ENCODE peak calls at places on chromosome 18, in five cellular contexts. I, M, L, T and U are unnamed samples. For H3K4me1, the result is how much of the 10 kb centered on the place peaks cover.

GRCh38 chr18:46174317-46175039 is 70.3 kb downstream of the HAUS1 start:
- DNase-seq in L (peak), I (peak), M (peak), T (peak), U (peak)

GRCh38 chr18:70154591-70155194 is 50.8 kb downstream of the RTTN start:
- DNase-seq in M (no peak), L (no peak), I (no peak), T (no peak), U (no peak)

GRCh38 chr18:37519506-37520135 is 46.0 kb downstream of the CELF4 start:
- DNase-seq in T (no peak), M (no peak), I (no peak), L (no peak), U (no peak)

GRCh38 chr18:470661-471501 is 29.6 kb downstream of the COLEC12 start:
- DNase-seq in M (no peak), L (no peak), T (no peak), I (no peak), U (no peak)

GRCh38 chr18:45935591-45936335 is 31.4 kb downstream of the EPG5 start:
- DNase-seq in T (no peak), I (no peak), L (no peak), M (no peak), U (no peak)

GRCh38 chr18:60385693-60386092 is 13.1 kb upstream of the MC4R start:
- DNase-seq in I (no peak), T (no peak), L (no peak), M (no peak), U (no peak)

GRCh38 chr18:54116541-54117257 is 107.8 kb downstream of the MBD2 start:
- DNase-seq in I (no peak), T (no peak), L (no peak), M (no peak), U (no peak)

GRCh38 chr18:12307871-12308385 is at the start of gene TUBB6:
- DNase-seq in L (no peak), T (no peak), I (peak), M (peak), U (peak)

GRCh38 chr18:24656571-24656971 is 196.1 kb downstream of the HRH4 start:
- DNase-seq in I (no peak), T (no peak), L (no peak), M (no peak), U (no peak)

GRCh38 chr18:41371718-41372117 is 583.3 kb upstream of the PIK3C3 start:
- DNase-seq in L (no peak), T (no peak), I (no peak), M (no peak), U (no peak)

GRCh38 chr18:69102959-69103358 is 297.7 kb upstream of the DOK6 start:
- DNase-seq in I (no peak), T (no peak), L (no peak), M (no peak), U (no peak)

GRCh38 chr18:73670046-73670445 is 477.6 kb downstream of the FBXO15 start:
- DNase-seq in M (no peak), I (no peak), T (no peak), L (no peak), U (no peak)
- H3K4me1 ChIP-seq in M (under half), I (under half), T (under half), L (under half), U (under half)

GRCh38 chr18:8801263-8801901 is 96.0 kb downstream of the MTCL1 start:
- DNase-seq in L (no peak), M (no peak), T (no peak), I (no peak), U (no peak)

GRCh38 chr18:8803063-8803795 is 97.9 kb downstream of the MTCL1 start:
- DNase-seq in I (no peak), T (no peak), L (no peak), M (no peak), U (no peak)

GRCh38 chr18:8800876-8801262 is 95.5 kb downstream of the MTCL1 start:
- DNase-seq in T (no peak), I (no peak), L (no peak), M (no peak), U (no peak)

GRCh38 chr18:8800445-8800844 is 95.1 kb downstream of the MTCL1 start:
- DNase-seq in L (no peak), T (no peak), M (peak), I (no peak), U (no peak)

GRCh38 chr18:8802031-8802679 is 96.8 kb downstream of the MTCL1 start:
- DNase-seq in L (no peak), I (no peak), T (no peak), M (no peak), U (no peak)
- H3K4me1 ChIP-seq in L (under half), I (under half), T (under half), M (under half), U (under half)

GRCh38 chr18:48871391-48872166 is 79.2 kb downstream of the SMAD7 start:
- DNase-seq in L (no peak), M (no peak), T (no peak), I (no peak), U (no peak)

GRCh38 chr18:48874233-48874632 is 76.5 kb downstream of the SMAD7 start:
- DNase-seq in L (no peak), I (peak), T (no peak), M (no peak), U (peak)

GRCh38 chr18:48874701-48875162 is 76.0 kb downstream of the SMAD7 start:
- DNase-seq in I (peak), T (no peak), L (no peak), M (no peak), U (no peak)

GRCh38 chr18:48869591-48869990 is 81.2 kb downstream of the SMAD7 start:
- DNase-seq in T (no peak), M (no peak), I (peak), L (no peak), U (no peak)

GRCh38 chr18:48872234-48873145 is 78.3 kb downstream of the SMAD7 start:
- DNase-seq in I (no peak), M (no peak), T (no peak), L (no peak), U (no peak)
- H3K4me1 ChIP-seq in I (under half), M (under half), T (under half), L (under half), U (under half)

DNA sequence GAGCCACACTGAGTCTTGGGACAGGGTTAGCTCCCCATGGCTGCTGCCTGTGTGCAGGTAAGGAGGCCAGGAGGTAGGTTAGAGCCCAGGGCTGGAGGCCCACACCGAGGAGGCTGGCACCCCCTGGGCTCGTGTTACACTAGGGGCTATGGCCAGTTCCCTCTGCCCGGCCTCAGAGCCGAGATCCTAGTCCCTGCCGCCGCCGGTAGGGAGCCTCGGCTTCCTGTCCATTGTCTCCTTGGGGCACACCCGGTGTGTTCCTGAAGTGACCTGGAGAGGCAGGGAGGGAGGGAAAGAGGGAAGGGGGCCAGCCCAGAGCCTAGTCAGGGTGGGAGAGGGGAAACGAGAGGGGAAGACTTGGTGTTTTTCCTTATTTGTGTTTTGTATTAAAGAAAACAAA is 170.5 kb downstream of the CTIF start:
- DNase-seq in I (no peak), M (peak), T (no peak), L (no peak), U (no peak)
- H3K4me1 ChIP-seq in I (under half), M (under half), T (under half), L (under half), U (under half)

GRCh38 chr18:49630246-49630699 is 68.4 kb downstream of the LIPG start:
- DNase-seq in T (no peak), I (no peak), L (no peak), M (no peak), U (peak)
- H3K4me1 ChIP-seq in T (under half), I (under half), L (under half), M (under half), U (half or more)

DNA sequence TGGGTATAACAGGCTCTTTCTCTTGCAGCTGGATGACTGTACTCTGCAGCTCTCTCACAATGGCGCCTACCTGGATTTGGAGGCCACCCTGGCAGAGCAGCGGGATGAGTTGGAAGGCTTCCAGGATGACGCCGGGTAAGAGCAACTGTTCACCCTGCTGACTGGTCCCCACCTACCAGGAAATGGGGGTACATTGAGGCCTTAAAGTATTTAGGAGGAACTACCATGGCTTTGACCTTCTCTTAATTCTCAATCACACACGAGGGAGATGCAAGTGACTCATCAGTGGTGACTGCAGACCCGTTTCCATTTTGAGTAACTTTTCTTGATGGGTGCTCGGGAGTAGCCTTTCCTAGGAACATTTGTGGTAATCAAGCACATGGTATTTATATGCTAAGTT is 58.0 kb downstream of the FHOD3 start:
- DNase-seq in T (no peak), M (no peak), I (no peak), L (no peak), U (no peak)
- H3K4me1 ChIP-seq in T (under half), M (under half), I (under half), L (under half), U (under half)

GRCh38 chr18:57787068-57787682 is 15.9 kb downstream of the ATP8B1 start:
- DNase-seq in M (no peak), I (no peak), L (no peak), T (no peak), U (no peak)
- H3K4me1 ChIP-seq in M (under half), I (under half), L (under half), T (under half), U (under half)

GRCh38 chr18:58037163-58037562 is 6.9 kb upstream of the NEDD4L start:
- DNase-seq in I (no peak), T (no peak), L (no peak), M (no peak), U (no peak)
- H3K4me1 ChIP-seq in I (under half), T (under half), L (under half), M (under half), U (under half)

GRCh38 chr18:55509631-55510372 is 78.2 kb downstream of the TCF4 start:
- DNase-seq in I (no peak), T (peak), M (no peak), L (no peak), U (no peak)
- H3K4me1 ChIP-seq in I (under half), T (under half), M (under half), L (under half), U (under half)